ENCODE peak calls at places on chromosomes 2 and 18, in six cellular contexts. One of them, this sample, is unnamed.

GRCh38 chr2:204452464-204453023 is 92.7 kb upstream of the PARD3B start:
- DNase-seq in amniotic stem cell: peak; percentile 93
- DNase-seq in fibroblast of mammary gland: peak; percentile 92
- DNase-seq in AG20443: peak; percentile 89
- DNase-seq in nephron progenitor cell: peak; percentile 10
- DNase-seq in caudate nucleus: no peak
- DNase-seq in this sample: peak; percentile 99

GRCh38 chr2:69755862-69756467 is 14.0 kb downstream of the ANXA4 start:
- DNase-seq in amniotic stem cell: peak; percentile 86
- DNase-seq in AG20443: peak; percentile 76
- DNase-seq in nephron progenitor cell: no peak
- DNase-seq in caudate nucleus: no peak
- DNase-seq in fibroblast of mammary gland: peak; percentile 79
- DNase-seq in this sample: no peak

GRCh38 chr2:121810959-121811853 is 55.8 kb downstream of the TSN start:
- DNase-seq in amniotic stem cell: peak; percentile 16
- DNase-seq in nephron progenitor cell: peak; percentile 58
- DNase-seq in fibroblast of mammary gland: peak; percentile 68
- DNase-seq in AG20443: peak; percentile 90
- DNase-seq in caudate nucleus: no peak
- DNase-seq in this sample: peak; percentile 37

GRCh38 chr2:187118331-187119099 is 269.5 kb upstream of the ZSWIM2 start:
- DNase-seq in fibroblast of mammary gland: no peak
- DNase-seq in AG20443: no peak
- DNase-seq in nephron progenitor cell: no peak
- DNase-seq in caudate nucleus: no peak
- DNase-seq in amniotic stem cell: no peak
- DNase-seq in this sample: no peak

GRCh38 chr18:457120-457519 is 43.4 kb downstream of the COLEC12 start:
- DNase-seq in AG20443: peak; percentile 77
- DNase-seq in nephron progenitor cell: peak; percentile 52
- DNase-seq in fibroblast of mammary gland: peak; percentile 95
- DNase-seq in caudate nucleus: no peak
- DNase-seq in amniotic stem cell: no peak
- DNase-seq in this sample: peak; percentile 76

GRCh38 chr2:212364106-212364505 is 174.5 kb downstream of the ERBB4 start:
- DNase-seq in fibroblast of mammary gland: peak; percentile 49
- DNase-seq in amniotic stem cell: no peak
- DNase-seq in caudate nucleus: no peak
- DNase-seq in AG20443: peak; percentile 42
- DNase-seq in nephron progenitor cell: no peak
- DNase-seq in this sample: no peak

GRCh38 chr2:186459009-186459408 is 27.1 kb upstream of the ZC3H15 start:
- DNase-seq in nephron progenitor cell: no peak
- DNase-seq in fibroblast of mammary gland: peak; percentile 49
- DNase-seq in AG20443: no peak
- DNase-seq in amniotic stem cell: peak; percentile 4
- DNase-seq in caudate nucleus: no peak
- DNase-seq in this sample: no peak

GRCh38 chr2:238653436-238654109 is 194.3 kb upstream of the TWIST2 start:
- DNase-seq in fibroblast of mammary gland: no peak
- DNase-seq in nephron progenitor cell: no peak
- DNase-seq in AG20443: peak; percentile 6
- DNase-seq in amniotic stem cell: no peak
- DNase-seq in caudate nucleus: no peak
- DNase-seq in this sample: no peak

GRCh38 chr18:4858378-4859127 is 338.5 kb downstream of the AKAIN1 start:
- DNase-seq in caudate nucleus: no peak
- DNase-seq in nephron progenitor cell: no peak
- DNase-seq in amniotic stem cell: no peak
- DNase-seq in fibroblast of mammary gland: no peak
- DNase-seq in AG20443: no peak
- DNase-seq in this sample: no peak

GRCh38 chr18:13003466-13003896 is 12.3 kb downstream of the CEP192 start:
- DNase-seq in AG20443: peak; percentile 73
- DNase-seq in nephron progenitor cell: peak; percentile 29
- DNase-seq in caudate nucleus: no peak
- DNase-seq in amniotic stem cell: no peak
- DNase-seq in fibroblast of mammary gland: peak; percentile 88
- DNase-seq in this sample: peak; percentile 48

GRCh38 chr2:187493877-187494568 is 46.0 kb upstream of the CALCRL start:
- DNase-seq in amniotic stem cell: no peak
- DNase-seq in fibroblast of mammary gland: no peak
- DNase-seq in caudate nucleus: no peak
- DNase-seq in AG20443: no peak
- DNase-seq in nephron progenitor cell: no peak
- DNase-seq in this sample: no peak

GRCh38 chr2:204479557-204479956 is 65.7 kb upstream of the PARD3B start:
- DNase-seq in fibroblast of mammary gland: peak; percentile 22
- DNase-seq in AG20443: no peak
- DNase-seq in nephron progenitor cell: no peak
- DNase-seq in amniotic stem cell: no peak
- DNase-seq in caudate nucleus: no peak
- DNase-seq in this sample: no peak

GRCh38 chr2:128347701-128348504 is 29.2 kb upstream of the HS6ST1 start:
- DNase-seq in nephron progenitor cell: no peak
- DNase-seq in caudate nucleus: peak; percentile 21
- DNase-seq in fibroblast of mammary gland: peak; percentile 53
- DNase-seq in amniotic stem cell: no peak
- DNase-seq in AG20443: peak; percentile 95
- DNase-seq in this sample: no peak